ENCODE peak calls at places on chromosomes 4 and X, in five cellular contexts. L is sciatic nerve, M is HAP-1, A is nucleus accumbens, S is mesothelial cell of epicardium. C is an unnamed sample.

GRCh38 chr4:74499986-74500781 is 55.2 kb downstream of the AREG start:
- DNase-seq in L (no peak), M (no peak), A (no peak), S (no peak), C (no peak)

GRCh38 chr4:33268776-33269175 is 2548.6 kb downstream of the PCDH7 start:
- DNase-seq in L (no peak), M (no peak), A (no peak), S (no peak), C (no peak)

GRCh38 chr4:54971474-54971950 is 153.9 kb downstream of the KDR start:
- DNase-seq in L (no peak), M (peak), A (no peak), S (no peak), C (no peak)

GRCh38 chr4:180217070-180217469 is 2026.1 kb upstream of the TENM3 start:
- DNase-seq in L (no peak), M (no peak), A (no peak), S (no peak), C (no peak)

GRCh38 chr4:16670726-16671125 is 227.7 kb downstream of the LDB2 start:
- DNase-seq in L (no peak), M (peak), A (no peak), S (no peak), C (no peak)

GRCh38 chr4:24065974-24066373 is 176.1 kb upstream of the PPARGC1A start:
- DNase-seq in L (no peak), M (no peak), A (no peak), S (no peak), C (no peak)

GRCh38 chr4:102705391-102705935 is 55.3 kb downstream of the MANBA start:
- DNase-seq in L (no peak), M (no peak), A (no peak), S (no peak), C (no peak)

GRCh38 chrX:2284133-2284532 is 216.6 kb downstream of the DHRSX start:
- DNase-seq in L (no peak), M (no peak), A (no peak), S (no peak), C (no peak)

GRCh38 chrX:129000797-129001196 is 522.5 kb downstream of the SMARCA1 start:
- DNase-seq in L (no peak), M (no peak), A (no peak), S (no peak), C (no peak)

GRCh38 chr4:151887151-151887815 is 126.5 kb upstream of the GATB start:
- DNase-seq in L (no peak), M (no peak), A (no peak), S (no peak), C (no peak)

GRCh38 chrX:2698604-2699003 is 7.5 kb downstream of the CD99 start:
- DNase-seq in L (no peak), M (no peak), A (no peak), S (no peak), C (no peak)

C was measured in NT2/D1.